ENCODE peak calls at places on chromosome 13, in seven cellular contexts. R is mammary epithelial cell, P is stomach, B is body of pancreas, Y is aorta, U is transverse colon, S is endothelial cell of umbilical vein. E is an unnamed sample. For H3K4me1, the result is how much of the 10 kb centered on the place peaks cover.

GRCh38 chr13:33249066-33249465 is 36.5 kb downstream of the STARD13 start:
- DNase-seq in R (peak), P (no peak), B (no peak), Y (no peak), U (no peak), S (peak), E (no peak)

GRCh38 chr13:42990147-42990990 is 1.7 kb downstream of the EPSTI1 start:
- DNase-seq in R (no peak), P (no peak), B (no peak), Y (no peak), U (no peak), S (no peak), E (no peak)

GRCh38 chr13:41465965-41466364 is 8.6 kb downstream of the RGCC start:
- DNase-seq in R (no peak), P (no peak), B (no peak), Y (no peak), U (no peak), S (no peak), E (no peak)

GRCh38 chr13:29991343-29991742 is 140.9 kb upstream of the UBL3 start:
- DNase-seq in R (peak), P (no peak), B (no peak), Y (no peak), U (no peak), S (no peak), E (no peak)

GRCh38 chr13:114146173-114146572 is 13.8 kb upstream of the RASA3 start:
- DNase-seq in R (no peak), P (no peak), B (no peak), Y (no peak), U (no peak), S (no peak), E (no peak)

GRCh38 chr13:30607908-30608307 is 9.8 kb upstream of the USPL1 start:
- DNase-seq in R (peak), P (peak), B (no peak), Y (no peak), U (peak), S (no peak), E (no peak)

GRCh38 chr13:103140001-103140671 is 73.9 kb upstream of the SLC10A2 start:
- DNase-seq in R (peak), P (no peak), B (no peak), Y (no peak), U (no peak), S (no peak), E (peak)

GRCh38 chr13:24671367-24672117 is 8.7 kb upstream of the ATP12A start:
- DNase-seq in R (peak), P (no peak), B (peak), Y (no peak), U (peak), S (peak), E (peak)

GRCh38 chr13:27857271-27857670 is 62.5 kb upstream of the PDX1 start:
- DNase-seq in R (no peak), P (no peak), B (no peak), Y (no peak), U (no peak), S (no peak), E (no peak)

GRCh38 chr13:23584275-23584674 is 14.1 kb downstream of the TNFRSF19 start:
- DNase-seq in R (no peak), P (no peak), B (no peak), Y (no peak), U (no peak), S (no peak), E (no peak)

GRCh38 chr13:24228852-24229458 is 68.4 kb downstream of the SPATA13 start:
- DNase-seq in R (peak), P (no peak), B (peak), Y (no peak), U (no peak), S (peak), E (peak)

GRCh38 chr13:106034201-106034600 is 501.3 kb downstream of the EFNB2 start:
- DNase-seq in R (peak), P (no peak), B (no peak), Y (no peak), U (no peak), S (no peak), E (no peak)

GRCh38 chr13:78317030-78317429 is 286.3 kb downstream of the POU4F1 start:
- DNase-seq in R (no peak), P (no peak), B (no peak), Y (no peak), U (no peak), S (no peak), E (no peak)

GRCh38 chr13:76711515-76712182 is 174.6 kb downstream of the KCTD12 start:
- DNase-seq in R (peak), P (no peak), B (peak), Y (no peak), U (peak), S (peak), E (no peak)

GRCh38 chr13:65943711-65944110 is 1286.4 kb downstream of the PCDH9 start:
- DNase-seq in R (no peak), P (no peak), B (no peak), Y (no peak), U (no peak), S (peak), E (no peak)

GRCh38 chr13:73966331-73966730 is 167.9 kb downstream of the KLF12 start:
- DNase-seq in R (no peak), P (no peak), B (no peak), Y (no peak), U (no peak), S (no peak), E (no peak)

GRCh38 chr13:39281539-39282150 is 243.4 kb downstream of the NHLRC3 start:
- DNase-seq in R (no peak), P (no peak), B (no peak), Y (no peak), U (no peak), S (no peak), E (no peak)

GRCh38 chr13:31891472-31891871 is 140.1 kb upstream of the FRY start:
- DNase-seq in R (no peak), P (peak), B (peak), Y (no peak), U (no peak), S (peak), E (no peak)

GRCh38 chr13:31884556-31884955 is 145.2 kb downstream of the RXFP2 start:
- DNase-seq in R (no peak), P (no peak), B (no peak), Y (no peak), U (no peak), S (no peak), E (no peak)

GRCh38 chr13:31885994-31886393 is 145.6 kb upstream of the FRY start:
- DNase-seq in R (no peak), P (no peak), B (no peak), Y (no peak), U (no peak), S (no peak), E (no peak)

GRCh38 chr13:31890946-31891345 is 140.6 kb upstream of the FRY start:
- DNase-seq in R (no peak), P (no peak), B (no peak), Y (no peak), U (no peak), S (no peak), E (no peak)

DNA sequence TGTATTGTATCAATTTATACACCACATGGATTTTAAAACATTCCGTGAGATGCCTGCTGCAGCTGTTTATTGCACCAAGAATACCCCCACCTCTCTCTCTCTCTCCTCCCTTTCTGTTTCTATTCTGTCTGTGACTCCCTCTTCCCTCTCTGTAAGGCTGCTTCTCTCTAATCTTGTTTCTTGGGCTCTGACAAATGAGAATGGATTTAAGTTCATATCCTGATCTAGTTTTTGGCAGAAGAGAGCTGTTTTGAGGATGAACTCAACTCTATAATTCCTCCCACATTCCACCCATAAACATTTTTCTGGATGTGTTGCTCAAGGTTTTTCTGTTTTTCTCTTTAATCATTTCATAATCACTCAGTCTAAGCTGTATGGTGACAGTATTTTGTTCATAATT is 144.3 kb upstream of the FRY start:
- DNase-seq in R (no peak), P (no peak), B (no peak), Y (no peak), U (no peak), S (no peak), E (no peak)
- H3K4me1 ChIP-seq in R (under half), P (under half), B (under half), Y (under half), U (under half), S (under half), E (under half)

DNA sequence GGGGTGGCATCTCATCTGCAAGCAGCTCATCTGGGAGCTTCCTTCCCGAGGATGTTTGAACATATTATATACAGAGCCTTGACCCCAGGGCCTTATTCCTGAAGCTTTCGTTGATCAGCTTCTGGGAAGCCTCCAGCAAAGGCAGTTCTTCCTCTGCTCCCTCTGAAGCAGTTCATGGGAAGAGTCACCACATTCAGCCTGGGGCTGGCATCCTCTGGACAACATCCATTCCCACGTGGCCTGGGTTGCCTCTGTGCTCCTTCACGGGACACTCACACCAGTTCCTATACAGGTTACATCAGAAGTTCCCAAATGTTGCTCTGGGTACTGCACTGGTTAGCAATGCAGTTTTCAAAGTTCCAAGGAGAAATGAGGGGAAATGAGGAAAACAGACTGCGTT is 29.6 kb downstream of the COL4A2 start:
- DNase-seq in R (no peak), P (no peak), B (no peak), Y (no peak), U (no peak), S (no peak), E (peak)
- H3K4me1 ChIP-seq in R (under half), P (half or more), B (under half), Y (under half), U (half or more), S (half or more), E (under half)

DNA sequence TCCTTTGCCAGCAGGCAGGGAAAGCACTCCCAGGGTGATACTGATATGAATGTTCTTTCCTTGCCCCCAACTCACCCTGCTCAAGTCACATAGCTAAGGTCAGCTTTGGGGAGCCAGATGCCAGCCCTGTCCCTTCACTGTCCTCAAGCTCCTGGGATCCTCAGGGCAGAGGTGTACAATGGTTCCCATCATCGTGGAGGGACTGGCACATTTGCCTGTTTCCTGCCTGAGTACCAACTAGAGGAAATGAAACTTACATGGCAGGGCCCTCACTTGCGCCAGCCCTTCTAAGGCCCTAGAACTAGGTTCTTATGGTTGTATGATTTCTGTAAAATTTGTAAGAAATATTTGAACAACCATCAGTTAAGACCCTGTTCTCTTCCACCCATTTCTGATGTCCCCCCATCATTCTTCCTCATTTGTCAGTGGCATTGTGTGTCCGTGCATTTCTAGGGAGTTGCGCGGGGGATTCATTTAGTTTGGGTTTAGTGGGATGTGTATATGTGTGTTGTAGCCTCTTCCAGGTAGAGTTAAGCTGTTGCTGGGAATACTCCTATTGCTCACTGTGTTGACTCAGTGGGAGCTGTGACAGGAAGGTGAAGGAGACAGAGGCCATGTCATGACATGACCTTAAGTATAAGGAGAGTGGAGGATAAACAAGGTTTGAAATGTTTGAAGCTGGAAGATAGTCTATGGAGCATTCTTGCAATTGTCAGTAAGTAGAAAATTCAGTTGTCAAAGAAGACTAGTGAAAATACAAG is 41.3 kb upstream of the RCBTB2 start:
- DNase-seq in R (no peak), P (no peak), B (no peak), Y (no peak), U (no peak), S (no peak), E (no peak)
- H3K4me1 ChIP-seq in R (under half), P (under half), B (under half), Y (under half), U (under half), S (under half), E (under half)

GRCh38 chr13:75454497-75454896 is 27.5 kb downstream of the TBC1D4 start:
- DNase-seq in R (peak), P (no peak), B (no peak), Y (no peak), U (no peak), S (no peak), E (no peak)
- H3K4me1 ChIP-seq in R (under half), P (under half), B (under half), Y (under half), U (under half), S (under half), E (under half)

DNA sequence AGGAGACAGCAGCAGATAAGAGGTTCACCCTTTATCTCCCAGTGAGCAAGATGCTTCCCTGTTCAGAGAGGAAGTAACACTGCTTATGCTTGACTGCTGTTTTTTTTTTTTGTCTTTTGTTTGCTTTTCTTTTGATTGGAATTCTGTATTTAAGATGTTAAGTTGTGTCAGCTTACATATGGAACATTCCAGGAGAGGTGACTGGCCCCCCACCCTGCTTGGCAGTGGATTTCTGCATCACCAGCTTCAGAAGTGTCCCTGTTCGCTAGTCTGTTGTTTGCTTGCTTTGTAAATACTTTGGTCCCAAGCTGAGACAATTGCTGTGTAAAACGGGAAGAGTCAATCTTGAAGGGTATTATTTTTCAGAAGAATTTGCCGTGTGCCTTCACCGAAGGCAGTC is 43.0 kb downstream of the IFT88 start:
- DNase-seq in R (no peak), P (no peak), B (no peak), Y (no peak), U (no peak), S (peak), E (no peak)
- H3K4me1 ChIP-seq in R (under half), P (under half), B (under half), Y (under half), U (under half), S (under half), E (under half)

DNA sequence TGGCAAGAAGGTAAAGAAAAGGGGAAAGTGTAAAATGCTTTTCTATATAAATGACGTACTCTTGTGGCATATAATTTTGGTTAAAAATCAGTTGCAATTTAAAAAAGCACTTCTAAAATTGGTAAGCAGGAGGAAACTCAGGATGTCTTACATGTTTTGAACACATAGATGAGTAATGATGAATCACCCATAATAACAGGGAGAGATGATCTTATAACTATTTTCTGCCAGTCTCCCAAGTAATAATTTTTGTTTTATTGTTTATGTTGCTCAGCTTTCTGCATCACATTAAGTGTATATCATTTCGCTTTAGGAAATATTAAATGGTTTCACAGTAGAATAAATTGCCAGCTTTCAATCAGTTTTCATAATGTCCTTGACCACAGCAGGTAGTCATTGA is 1430.7 kb upstream of the PCDH20 start:
- DNase-seq in R (no peak), P (no peak), B (no peak), Y (no peak), U (no peak), S (peak), E (no peak)
- H3K4me1 ChIP-seq in R (under half), P (under half), B (under half), Y (under half), U (under half), S (under half), E (under half)

E was measured in adrenal gland.